ENCODE peak calls at places on chromosomes 7 and 10, in ten cellular contexts. K is ovary, E is fibroblast of lung, A is NT2/D1, Q is IMR-90, C is mesenchymal stem cell, T is mesendoderm, D is left lung, H is mammary epithelial cell, M is PC-3. U is an unnamed sample. For H3K27me3, the result is how much of the 10 kb centered on the place peaks cover.

GRCh38 chr7:70040971-70041766 is 442.9 kb downstream of the AUTS2 start:
- DNase-seq in E (peak), T (peak), M (no peak), K (no peak), C (peak), Q (no peak), H (no peak), D (no peak), A (no peak), U (no peak)

GRCh38 chr7:50970092-50970491 is 187.4 kb upstream of the GRB10 start:
- DNase-seq in C (no peak), K (no peak), D (peak), M (no peak), T (peak), A (no peak), E (no peak), H (no peak), Q (no peak), U (no peak)

GRCh38 chr10:69567920-69568319 is 5.3 kb downstream of the NEUROG3 start:
- DNase-seq in T (peak), A (no peak), D (no peak), E (peak), C (peak), K (no peak), M (peak), Q (peak), H (peak), U (no peak)

GRCh38 chr10:12914111-12914510 is 87.4 kb downstream of the CCDC3 start:
- DNase-seq in A (no peak), E (no peak), Q (no peak), H (peak), C (no peak), T (no peak), M (peak), K (no peak), D (no peak), U (no peak)

GRCh38 chr10:32357056-32357735 is 10.2 kb upstream of the EPC1 start:
- DNase-seq in D (no peak), H (no peak), A (no peak), T (no peak), M (no peak), E (no peak), K (no peak), Q (no peak), C (no peak), U (no peak)

GRCh38 chr10:30557884-30558283 is 71.7 kb downstream of the LYZL2 start:
- DNase-seq in T (peak), C (peak), K (no peak), Q (peak), D (no peak), E (peak), A (peak), M (peak), H (peak), U (no peak)

GRCh38 chr7:93156884-93157283 is 8.7 kb upstream of the SAMD9L start:
- DNase-seq in H (no peak), C (peak), D (no peak), A (no peak), K (no peak), M (no peak), E (no peak), Q (peak), T (no peak), U (no peak)

GRCh38 chr7:133741703-133742102 is 385.4 kb upstream of the LRGUK start:
- DNase-seq in T (no peak), D (no peak), Q (no peak), M (no peak), E (no peak), H (no peak), K (no peak), A (no peak), C (no peak), U (no peak)

GRCh38 chr7:34236839-34237492 is 331.6 kb downstream of the BMPER start:
- DNase-seq in D (no peak), C (no peak), H (no peak), K (no peak), M (no peak), E (no peak), Q (no peak), A (no peak), T (no peak), U (no peak)

GRCh38 chr10:103842605-103843004 is 12.8 kb downstream of the SH3PXD2A start:
- DNase-seq in H (no peak), C (no peak), T (no peak), E (no peak), Q (no peak), M (peak), K (no peak), D (no peak), A (no peak), U (no peak)

GRCh38 chr7:142632291-142633134 is 116.8 kb upstream of the PRSS1 start:
- DNase-seq in E (peak), D (no peak), H (peak), M (peak), C (peak), K (peak), Q (peak), T (peak), A (peak), U (peak)

GRCh38 chr7:36726806-36727503 is 2.7 kb upstream of the AOAH start:
- DNase-seq in K (no peak), T (no peak), M (no peak), C (no peak), H (peak), A (no peak), E (no peak), Q (no peak), D (no peak), U (no peak)

GRCh38 chr10:29517352-29517923 is 117.3 kb downstream of the SVIL start:
- DNase-seq in M (peak), E (peak), Q (peak), T (peak), K (peak), H (no peak), D (no peak), A (peak), C (peak), U (peak)

GRCh38 chr10:5551531-5552375 is 27.0 kb downstream of the CALML3 start:
- DNase-seq in A (no peak), Q (peak), D (peak), T (no peak), K (no peak), E (no peak), C (peak), H (peak), M (peak), U (no peak)

GRCh38 chr10:94315975-94316464 is 46.7 kb downstream of the NOC3L start:
- DNase-seq in Q (peak), C (peak), E (peak), K (no peak), M (no peak), T (no peak), A (no peak), D (no peak), H (no peak), U (no peak)

GRCh38 chr7:84092207-84092606 is 102.4 kb downstream of the SEMA3A start:
- DNase-seq in D (no peak), M (peak), T (no peak), A (no peak), H (peak), C (peak), E (peak), K (no peak), Q (peak), U (no peak)
- H3K4me3 ChIP-seq in D (no peak), M (peak), T (no peak), A (no peak), H (peak), C (no peak), E (peak), K (no peak), Q (peak), U (no peak)

DNA sequence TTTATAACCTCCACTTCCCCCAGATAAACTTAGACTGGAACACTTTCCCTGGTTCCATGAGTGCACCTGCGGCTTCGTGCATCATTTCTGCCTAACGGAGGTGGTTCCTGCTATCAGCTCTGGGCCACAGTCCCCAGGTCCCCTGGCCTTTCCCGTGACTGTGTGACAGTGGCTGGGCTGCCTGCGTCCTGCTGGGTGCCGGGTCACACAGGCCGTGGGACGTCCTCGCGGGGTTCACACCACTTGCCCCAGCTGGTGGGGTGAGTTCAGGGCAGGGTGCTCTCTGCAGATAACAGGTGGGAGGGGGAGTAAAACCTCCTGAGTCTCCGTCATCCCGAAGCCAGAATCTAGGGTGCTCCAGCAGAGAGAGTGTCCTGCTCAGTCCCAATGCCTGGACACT is 58.7 kb upstream of the CFAP46 start:
- DNase-seq in T (no peak), Q (no peak), M (no peak), E (no peak), A (no peak), C (no peak), H (no peak), K (no peak), D (no peak), U (no peak)
- H3K27me3 ChIP-seq in T (under half), Q (under half), M (under half), E (under half), A (under half), C (half or more), H (under half), K (under half), D (under half), U (under half)

DNA sequence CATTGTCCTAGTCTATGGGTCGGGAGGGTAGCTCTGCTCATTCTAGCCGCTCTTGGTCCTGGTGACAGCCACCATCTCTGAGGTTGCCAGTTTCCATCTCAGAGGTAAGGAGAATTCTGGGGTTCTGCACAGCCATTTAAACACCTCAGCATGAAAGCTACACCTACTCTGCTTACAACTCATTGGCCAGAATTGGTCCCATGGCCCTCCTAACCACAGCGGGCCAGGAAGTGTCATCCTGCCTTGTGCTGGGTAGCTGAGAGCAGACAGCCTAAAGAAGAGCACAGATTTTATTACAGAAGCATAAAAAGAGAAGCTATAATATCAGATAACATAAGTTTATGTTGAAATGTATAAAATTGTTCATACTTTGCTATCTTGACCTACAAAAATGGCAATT is 152.7 kb downstream of the HECW1 start:
- DNase-seq in C (no peak), A (no peak), E (no peak), D (no peak), H (no peak), M (no peak), Q (no peak), T (no peak), K (no peak), U (no peak)
- H3K4me3 ChIP-seq in C (no peak), A (no peak), E (no peak), D (no peak), H (no peak), M (no peak), Q (no peak), T (no peak), K (no peak), U (no peak)

DNA sequence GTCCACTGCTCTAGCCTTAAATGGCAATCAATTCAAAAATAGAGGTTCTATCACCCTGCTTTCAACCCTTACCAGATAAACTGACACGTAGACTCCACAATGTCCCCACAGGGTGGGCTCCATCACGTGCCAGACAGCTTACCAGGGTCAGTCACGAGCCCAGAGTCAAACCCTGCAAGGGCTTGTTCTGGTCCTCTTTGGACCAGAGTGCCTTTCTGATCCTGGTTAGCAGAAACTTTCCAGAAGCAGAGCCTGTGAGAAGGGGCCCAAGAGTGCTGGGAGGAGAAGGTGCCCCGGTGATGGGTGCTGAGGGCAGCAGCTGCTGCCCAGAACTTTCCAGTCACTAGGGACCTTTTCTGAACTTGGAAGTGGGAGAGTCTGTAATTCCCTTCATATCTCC is 354 bp upstream of the GIMAP5 start:
- DNase-seq in Q (no peak), H (no peak), A (no peak), T (no peak), C (no peak), K (no peak), D (no peak), M (no peak), E (no peak), U (no peak)
- H3K27me3 ChIP-seq in Q (under half), H (under half), A (half or more), T (half or more), C (under half), K (under half), D (under half), M (under half), E (under half), U (half or more)

DNA sequence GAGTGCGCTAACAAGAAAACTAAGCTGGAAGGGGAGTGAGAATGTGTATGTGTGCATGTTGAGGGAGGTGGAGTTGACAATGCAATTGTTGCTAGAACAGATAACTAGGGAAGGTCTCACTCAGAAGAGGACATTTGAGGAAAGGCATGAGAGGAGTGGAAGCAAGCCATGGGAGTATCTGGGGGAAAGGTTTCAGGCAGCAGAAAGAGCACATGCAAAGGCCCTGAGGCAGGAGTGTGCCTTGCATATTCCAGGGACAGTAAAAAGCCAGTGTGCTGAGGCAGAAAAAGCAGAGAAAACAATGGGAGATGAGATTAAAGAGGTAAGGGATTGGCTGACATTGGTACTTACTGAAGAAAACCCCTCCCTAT is 149.6 kb upstream of the ADO start:
- DNase-seq in H (no peak), M (no peak), T (no peak), A (no peak), K (no peak), E (no peak), C (no peak), D (no peak), Q (no peak), U (no peak)
- H3K4me3 ChIP-seq in H (no peak), M (no peak), T (no peak), A (no peak), K (no peak), E (no peak), C (no peak), D (no peak), Q (no peak), U (no peak)

GRCh38 chr7:155598810-155599210 is 45.7 kb upstream of the RBM33 start:
- DNase-seq in M (peak), H (peak), A (peak), Q (peak), T (peak), D (peak), C (peak), E (peak), K (peak), U (peak)
- H3K27me3 ChIP-seq in M (under half), H (under half), A (under half), Q (under half), T (under half), D (under half), C (half or more), E (under half), K (under half), U (under half)

GRCh38 chr10:113709221-113709838 is 29.6 kb downstream of the CASP7 start:
- DNase-seq in Q (peak), A (no peak), E (peak), H (no peak), D (no peak), T (peak), K (no peak), C (peak), M (peak), U (no peak)
- H3K4me3 ChIP-seq in Q (no peak), A (no peak), E (no peak), H (no peak), D (no peak), T (no peak), K (no peak), C (no peak), M (no peak), U (no peak)

DNA sequence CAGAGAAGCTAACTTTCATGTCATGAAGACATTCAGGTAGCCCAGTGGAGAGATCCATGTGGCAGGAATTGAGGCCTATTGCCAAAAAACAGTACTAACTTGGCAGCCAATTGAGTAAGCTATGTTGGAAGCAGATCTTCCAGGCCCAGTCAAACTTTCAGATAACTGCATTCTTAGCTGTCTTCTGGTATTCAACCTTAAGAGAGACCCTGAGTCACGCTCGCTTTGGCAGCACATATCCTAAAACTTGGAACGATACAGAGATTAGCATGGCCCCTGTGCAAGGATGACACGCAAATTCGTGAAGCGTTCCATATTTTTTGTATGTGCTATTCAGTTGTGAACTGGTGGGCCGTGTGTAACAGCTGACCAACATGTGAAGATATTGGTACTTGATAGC is 17.6 kb upstream of the ZNF518A start:
- DNase-seq in A (no peak), Q (no peak), H (no peak), E (no peak), D (no peak), M (no peak), C (no peak), T (no peak), K (no peak), U (no peak)
- H3K27me3 ChIP-seq in A (under half), Q (under half), H (under half), E (under half), D (half or more), M (half or more), C (under half), T (under half), K (under half), U (under half)

GRCh38 chr7:94392391-94392782 is 2.3 kb upstream of the COL1A2 start:
- DNase-seq in M (no peak), H (no peak), Q (no peak), C (peak), A (no peak), K (no peak), E (no peak), D (no peak), T (peak), U (no peak)
- H3K4me3 ChIP-seq in M (no peak), H (no peak), Q (no peak), C (no peak), A (no peak), K (no peak), E (peak), D (no peak), T (no peak), U (no peak)

DNA sequence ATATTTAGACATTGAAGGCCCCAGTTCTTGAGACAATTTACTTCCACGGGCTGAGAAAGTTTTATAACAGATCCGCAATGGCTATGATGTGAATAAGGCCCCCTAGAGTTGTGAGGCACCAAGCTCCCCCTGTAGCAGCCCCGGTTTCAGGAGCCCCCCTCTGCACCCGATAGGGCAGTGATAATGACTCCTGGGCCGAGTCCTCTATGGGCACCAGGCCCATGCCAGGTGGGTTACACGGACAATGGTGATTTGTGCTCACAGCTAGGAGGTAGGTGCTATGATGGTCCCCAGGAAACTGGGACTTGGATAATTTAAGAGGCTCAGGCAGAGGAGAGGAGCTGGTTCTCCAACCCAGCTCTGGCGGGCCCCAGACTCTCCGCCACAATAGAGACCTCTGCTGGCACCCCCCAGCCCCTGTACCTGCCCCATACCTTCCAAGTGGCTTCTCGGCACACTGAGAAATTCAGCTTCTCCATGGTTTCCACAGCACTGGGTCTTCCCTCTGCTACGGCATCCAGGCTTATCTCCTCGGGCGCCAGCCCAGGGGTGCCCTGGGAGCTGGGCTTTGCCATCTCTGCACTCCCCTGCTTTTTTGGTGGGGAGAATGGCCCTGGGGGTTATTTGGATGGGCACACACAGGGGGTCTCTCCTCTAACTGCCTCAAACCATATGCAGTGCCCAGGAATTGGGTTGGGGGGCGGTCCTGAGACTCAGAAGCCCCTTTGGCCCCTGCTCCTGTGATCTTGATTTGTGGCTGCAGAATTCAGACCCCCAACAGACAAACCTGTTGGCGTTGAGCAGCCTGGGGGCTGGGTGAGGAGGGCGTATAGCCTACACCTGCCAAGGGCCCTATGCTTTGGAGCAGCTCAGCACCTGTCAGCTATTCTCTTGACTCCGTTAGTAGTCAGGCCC is 12.2 kb upstream of the KCP start:
- DNase-seq in Q (no peak), M (no peak), T (no peak), E (no peak), A (no peak), H (no peak), D (no peak), C (no peak), K (no peak), U (no peak)
- H3K27me3 ChIP-seq in Q (half or more), M (under half), T (under half), E (under half), A (under half), H (under half), D (under half), C (half or more), K (under half), U (under half)

U was measured in iPS DF 6.9.